ENCODE peak calls at places on chromosomes 13 and 19, in six cellular contexts. K, S, X, E, W and U are unnamed samples.

GRCh38 chr13:34502621-34503020 is 439.4 kb upstream of the NBEA start:
- DNase-seq in K (no peak), S (no peak), X (no peak), E (no peak), W (no peak), U (no peak)

GRCh38 chr13:24038846-24039330 is 121.6 kb upstream of the SPATA13 start:
- DNase-seq in K (no peak), S (no peak), X (peak; percentile 55), E (peak; percentile 41), W (no peak), U (peak; percentile 28)

GRCh38 chr13:110014719-110015118 is 228.3 kb upstream of the IRS2 start:
- DNase-seq in K (no peak), S (no peak), X (no peak), E (no peak), W (no peak), U (no peak)

GRCh38 chr13:94173312-94173854 is 306.1 kb downstream of the DCT start:
- DNase-seq in K (no peak), S (no peak), X (no peak), E (no peak), W (peak; percentile 47), U (no peak)

GRCh38 chr19:1274852-1275259 is 474 bp upstream of the FAM174C start:
- DNase-seq in K (no peak), S (no peak), X (no peak), E (no peak), W (no peak), U (no peak)

GRCh38 chr13:49641810-49642291 is 13.5 kb downstream of the ARL11 start:
- DNase-seq in K (no peak), S (no peak), X (no peak), E (no peak), W (peak; percentile 94), U (no peak)

GRCh38 chr13:111482126-111482525 is 161.7 kb downstream of the TEX29 start:
- DNase-seq in K (no peak), S (no peak), X (no peak), E (no peak), W (no peak), U (no peak)

GRCh38 chr13:79369226-79369625 is 36.8 kb downstream of the RBM26 start:
- DNase-seq in K (no peak), S (no peak), X (no peak), E (no peak), W (no peak), U (no peak)

GRCh38 chr13:59957438-59957837 is 206.3 kb downstream of the DIAPH3 start:
- DNase-seq in K (no peak), S (no peak), X (no peak), E (no peak), W (no peak), U (no peak)

GRCh38 chr13:54194233-54195024 is 1165.8 kb downstream of the OLFM4 start:
- DNase-seq in K (no peak), S (no peak), X (no peak), E (no peak), W (no peak), U (no peak)

GRCh38 chr13:80339841-80340642 is 884 bp downstream of the SPRY2 start:
- DNase-seq in K (peak; percentile 10), S (peak; percentile 52), X (no peak), E (peak; percentile 79), W (peak; percentile 58), U (peak; percentile 31)

GRCh38 chr13:107392205-107392604 is 823.1 kb downstream of the LIG4 start:
- DNase-seq in K (no peak), S (no peak), X (no peak), E (no peak), W (no peak), U (no peak)

GRCh38 chr19:49436381-49437017 is 4.8 kb downstream of the SLC17A7 start:
- DNase-seq in K (peak; percentile 68), S (peak; percentile 74), X (no peak), E (peak; percentile 71), W (no peak), U (no peak)

GRCh38 chr19:5103061-5103701 is 134.3 kb downstream of the KDM4B start:
- DNase-seq in K (no peak), S (peak; percentile 76), X (no peak), E (no peak), W (peak; percentile 18), U (no peak)

GRCh38 chr19:16266586-16266942 is 58.1 kb upstream of the KLF2 start:
- DNase-seq in K (peak; percentile 36), S (no peak), X (no peak), E (no peak), W (no peak), U (no peak)

GRCh38 chr19:7817801-7818200 is 12.2 kb upstream of the EVI5L start:
- DNase-seq in K (no peak), S (no peak), X (no peak), E (no peak), W (no peak), U (no peak)